ENCODE peak calls at places on chromosomes 4 and X, in five cellular contexts. M is ovary, W is heart left ventricle, Q is GM12878, X is right lobe of liver. S is an unnamed sample.

GRCh38 chr4:168803727-168804126 is 206.3 kb downstream of the CBR4 start:
- DNase-seq in Q (no peak), W (no peak), X (no peak), M (no peak), S (no peak)

GRCh38 chrX:111409326-111409725 is 2.7 kb downstream of the DCX start:
- DNase-seq in Q (no peak), W (no peak), M (no peak), X (no peak), S (no peak)

GRCh38 chr4:84401669-84402068 is 97.4 kb downstream of the NKX6-1 start:
- DNase-seq in W (no peak), M (no peak), X (no peak), Q (no peak), S (no peak)

GRCh38 chrX:102765217-102765616 is 44.7 kb downstream of the GPRASP3 start:
- DNase-seq in M (no peak), X (no peak), Q (no peak), W (peak; percentile 10), S (no peak)

GRCh38 chrX:133417364-133417763 is 2.1 kb upstream of the GPC4 start:
- DNase-seq in M (no peak), Q (no peak), W (no peak), X (no peak), S (no peak)

GRCh38 chr4:77015390-77015789 is 60.4 kb downstream of the CCNI start:
- DNase-seq in X (no peak), M (no peak), W (no peak), Q (no peak), S (no peak)

GRCh38 chr4:147802346-147802745 is 70.5 kb downstream of the ARHGAP10 start:
- DNase-seq in W (no peak), Q (no peak), X (no peak), M (no peak), S (no peak)

GRCh38 chr4:26490111-26490979 is at the start of gene CCKAR:
- DNase-seq in M (no peak), Q (no peak), W (no peak), X (no peak), S (no peak)

GRCh38 chr4:102390438-102390837 is 45.2 kb upstream of the SLC39A8 start:
- DNase-seq in Q (peak; percentile 57), X (no peak), W (no peak), M (no peak), S (no peak)

GRCh38 chr4:80587861-80588385 is 252.4 kb downstream of the CFAP299 start:
- DNase-seq in M (no peak), Q (no peak), W (no peak), X (no peak), S (no peak)
- TF ChIP-seq POLR2A in M (no peak), Q (no peak), W (no peak), X (no peak), S (no peak)

DNA sequence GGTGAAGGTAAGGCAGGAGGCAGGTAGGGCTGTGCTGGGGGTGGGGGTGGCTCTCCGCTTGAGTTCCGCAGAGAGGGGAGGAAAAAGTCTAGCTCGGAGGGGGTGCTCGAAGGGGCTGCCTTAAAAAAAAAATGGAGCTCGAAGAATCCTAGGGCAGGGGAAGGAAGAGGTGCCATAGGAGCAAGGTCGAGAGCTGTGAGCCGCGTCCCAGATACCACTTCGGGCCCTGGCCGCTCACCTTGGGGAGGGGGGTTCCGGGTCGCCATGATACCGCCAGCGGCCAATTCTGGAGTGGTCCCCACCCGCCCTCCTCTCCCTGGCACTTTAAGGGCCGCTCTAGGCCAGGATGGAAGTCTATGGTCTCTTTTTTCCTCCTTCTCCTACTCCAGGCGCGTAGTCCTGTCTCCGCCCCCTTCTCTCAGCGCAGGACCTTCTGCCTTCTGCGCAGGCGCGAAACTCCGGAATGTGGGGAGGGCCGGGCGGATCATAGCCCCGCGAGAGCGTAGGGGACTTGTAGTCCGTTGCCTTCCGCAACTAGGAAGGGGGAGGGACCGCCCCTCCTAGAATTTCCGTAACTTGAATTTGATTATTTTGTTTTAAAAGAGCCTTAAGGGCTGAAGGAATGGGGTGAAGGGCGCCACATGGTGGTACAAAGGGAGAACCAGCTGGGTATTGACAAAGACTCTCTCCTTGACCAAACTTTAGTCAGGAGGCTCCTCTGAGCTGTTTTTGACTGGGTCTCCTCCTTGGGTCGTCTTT is at the start of gene FUNDC1:
- DNase-seq in W (peak; percentile 92), Q (peak; percentile 79), M (peak; percentile 98), X (peak; percentile 95), S (peak; percentile 90)
- TF ChIP-seq POLR2A in W (no peak), Q (peak; percentile 63), M (no peak), X (peak; percentile 65), S (peak; percentile 30)

GRCh38 chrX:148960060-148960459 is 459.6 kb downstream of the AFF2 start:
- DNase-seq in X (no peak), W (no peak), Q (no peak), M (no peak), S (no peak)
- TF ChIP-seq POLR2A in X (no peak), W (no peak), Q (no peak), M (no peak), S (no peak)

DNA sequence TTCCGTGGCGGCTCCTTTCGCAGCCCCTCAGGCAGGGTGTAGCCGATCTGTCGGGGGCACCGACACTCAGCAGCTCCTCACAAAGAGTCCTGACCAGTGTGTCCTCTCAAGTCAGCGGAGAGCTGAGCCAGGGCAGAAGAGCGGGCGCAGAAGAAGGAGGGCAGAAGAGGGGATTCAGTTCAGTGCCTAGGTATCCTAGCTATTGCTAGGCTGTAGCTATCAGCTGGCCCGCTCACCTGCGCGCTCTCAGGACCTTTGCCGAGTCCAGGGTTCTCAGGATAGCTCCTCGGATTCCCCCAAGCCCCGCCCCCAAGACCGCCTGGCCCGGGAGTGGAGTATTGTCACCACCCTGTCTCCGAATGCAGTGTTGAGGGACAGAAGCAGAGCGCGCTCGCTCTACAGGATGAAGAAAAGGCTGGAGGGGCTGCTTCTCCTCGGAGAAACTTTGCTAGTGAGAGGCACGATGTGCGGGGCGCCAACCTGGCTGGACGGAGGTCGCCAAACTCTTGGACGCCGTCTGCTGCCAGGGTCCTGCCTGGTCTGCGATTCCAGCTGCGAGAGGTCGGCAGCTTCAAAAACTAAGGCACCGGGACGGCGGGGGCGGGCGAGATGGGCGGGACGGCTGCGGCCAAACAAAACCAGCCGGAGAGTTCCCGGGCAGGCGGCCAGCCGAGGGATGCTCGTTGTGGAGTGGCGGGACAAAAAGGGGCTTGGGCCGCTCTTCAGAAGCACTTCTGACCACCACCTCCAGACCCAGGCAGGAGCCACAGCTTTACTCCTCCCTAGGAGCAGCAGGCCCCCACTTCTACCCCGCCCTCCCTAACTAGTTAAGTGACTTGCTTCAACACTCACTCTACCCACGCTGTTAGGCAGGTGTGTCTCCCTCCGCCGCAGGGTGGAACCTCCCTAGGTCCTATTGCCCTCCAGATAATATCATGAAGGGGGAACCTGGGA is at the start of gene XKRX:
- DNase-seq in X (peak; percentile 59), Q (no peak), M (peak; percentile 43), W (peak; percentile 10), S (peak; percentile 47)
- TF ChIP-seq POLR2A in X (no peak), Q (no peak), M (no peak), W (no peak), S (no peak)

DNA sequence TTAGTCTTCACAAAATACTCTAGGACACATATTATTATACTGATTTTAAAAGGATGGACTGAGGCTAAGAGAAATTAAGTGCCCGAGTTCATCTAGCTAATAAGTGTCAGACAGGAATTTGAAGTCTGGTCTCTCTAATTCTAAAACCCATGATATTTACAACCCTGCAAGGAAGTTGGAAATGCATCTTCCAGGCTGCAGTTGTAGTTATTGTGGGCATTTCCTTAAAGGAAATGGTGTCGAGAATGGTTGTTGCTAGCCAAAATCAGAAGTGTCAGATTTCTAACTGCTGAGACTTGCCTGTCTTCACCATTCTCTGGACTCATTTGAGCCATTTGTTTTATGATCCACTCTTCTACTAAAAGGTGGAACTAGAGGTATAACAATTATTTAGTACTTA is 82.5 kb downstream of the FAT4 start:
- DNase-seq in W (no peak), X (no peak), Q (no peak), M (no peak), S (no peak)
- TF ChIP-seq POLR2A in W (no peak), X (no peak), Q (no peak), M (no peak), S (no peak)

DNA sequence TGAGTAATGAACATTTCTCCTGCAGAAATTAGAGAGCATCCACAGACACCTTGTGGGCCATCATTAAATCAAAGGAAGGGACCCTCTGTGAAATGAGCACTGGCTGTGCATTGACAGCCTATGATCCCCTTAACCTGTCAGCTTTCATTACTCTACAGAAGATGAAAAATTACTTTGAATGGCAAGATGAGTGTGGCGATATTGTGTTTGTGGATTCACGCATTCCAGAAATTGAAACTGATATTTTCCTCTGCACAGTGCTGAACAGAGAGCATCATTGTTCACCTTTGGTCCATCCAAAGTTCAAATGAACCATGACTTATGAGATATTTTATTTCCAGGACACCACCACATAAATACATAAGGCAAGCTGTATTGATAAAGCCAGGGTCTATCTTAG is 374.8 kb upstream of the ANXA10 start:
- DNase-seq in W (no peak), X (no peak), M (no peak), Q (no peak), S (no peak)
- TF ChIP-seq POLR2A in W (no peak), X (no peak), M (no peak), Q (no peak), S (no peak)

GRCh38 chrX:65667157-65667502 is 324 bp upstream of the MSN start:
- DNase-seq in M (no peak), W (no peak), X (no peak), Q (no peak), S (no peak)

GRCh38 chrX:65668362-65669310 is 1.2 kb downstream of the MSN start:
- DNase-seq in X (peak; percentile 68), Q (peak; percentile 31), M (peak; percentile 73), W (peak; percentile 82), S (peak; percentile 49)

GRCh38 chrX:65671966-65672365 is 4.5 kb downstream of the MSN start:
- DNase-seq in M (no peak), W (no peak), Q (no peak), X (no peak), S (no peak)

GRCh38 chrX:65671286-65671685 is 3.8 kb downstream of the MSN start:
- DNase-seq in W (no peak), Q (no peak), X (no peak), M (no peak), S (no peak)

GRCh38 chrX:65667503-65668355 is at the start of gene MSN:
- DNase-seq in W (peak; percentile 84), Q (no peak), M (peak; percentile 75), X (peak; percentile 86), S (peak; percentile 57)
- TF ChIP-seq POLR2A in W (no peak), Q (peak; percentile 85), M (peak; percentile 32), X (peak; percentile 76), S (peak; percentile 26)